ENCODE peak calls at places on chromosomes 11 and 22, in six cellular contexts. F, W, Y, Z, U and M are unnamed samples.

GRCh38 chr11:101187748-101188147 is 58.1 kb upstream of the PGR start:
- DNase-seq in W (no peak), U (no peak), F (no peak), Z (no peak), Y (no peak), M (no peak)

GRCh38 chr22:28108851-28109250 is 189.8 kb upstream of the PITPNB start:
- DNase-seq in Y (peak), U (no peak), F (no peak), W (no peak), Z (no peak), M (no peak)

GRCh38 chr11:118928870-118929495 is 3.3 kb upstream of the BCL9L start:
- DNase-seq in W (no peak), U (peak), Z (no peak), F (peak), Y (peak), M (peak)

GRCh38 chr11:2091112-2091746 is 48.0 kb downstream of the IGF2 start:
- DNase-seq in Y (no peak), W (no peak), U (no peak), F (peak), Z (no peak), M (no peak)

GRCh38 chr11:110253525-110253924 is 42.9 kb downstream of the RDX start:
- DNase-seq in Y (no peak), F (no peak), W (no peak), U (no peak), Z (no peak), M (no peak)

GRCh38 chr22:46813816-46814597 is 51.6 kb downstream of the TBC1D22A start:
- DNase-seq in F (no peak), Z (no peak), U (no peak), Y (peak), W (no peak), M (no peak)

GRCh38 chr22:35313311-35314121 is 13.8 kb downstream of the TOM1 start:
- DNase-seq in W (no peak), Z (no peak), U (peak), Y (peak), F (no peak), M (no peak)

GRCh38 chr11:33478111-33478573 is 221.0 kb downstream of the HIPK3 start:
- DNase-seq in W (no peak), F (no peak), Y (peak), U (no peak), Z (peak), M (peak)

GRCh38 chr11:73218106-73218829 is at the start of gene P2RY2:
- DNase-seq in U (no peak), F (peak), Y (no peak), Z (no peak), W (peak), M (peak)

GRCh38 chr22:41499624-41500280 is 30.8 kb downstream of the ACO2 start:
- DNase-seq in Z (no peak), W (no peak), F (no peak), U (no peak), Y (no peak), M (no peak)

GRCh38 chr22:44159811-44160210 is 20.9 kb upstream of the PARVG start:
- DNase-seq in F (no peak), U (no peak), Z (no peak), Y (peak), W (no peak), M (no peak)

GRCh38 chr22:27045103-27045940 is 387.9 kb downstream of the MIAT start:
- DNase-seq in F (no peak), Z (no peak), Y (peak), W (no peak), U (no peak), M (peak)